ENCODE peak calls at places on chromosomes 1 and 21, in eight cellular contexts. One of them, this sample, is unnamed.

GRCh38 chr1:210328746-210329488 is at the start of gene HHAT:
- DNase-seq in GM06990: peak; percentile 86
- DNase-seq in stimulated activated naive CD8-positive, alpha-beta T cell treated with anti-CD3 and anti-CD28 coated beads, Interleukin-15, Interleukin-2, amounts not matched to agents 100 U/mL and 50 U/mL, for 24 hours: peak; percentile 77
- DNase-seq in left colon: peak; percentile 89
- DNase-seq in stimulated activated CD8-positive, alpha-beta memory T cell treated with anti-CD3 and anti-CD28 coated beads, Interleukin-4, amount 100 ng/mL, for 4 hours: peak; percentile 10
- DNase-seq in KBM-7: peak; percentile 92
- DNase-seq in occipital lobe: peak; percentile 62
- DNase-seq in right atrium auricular region: peak; percentile 88
- DNase-seq in this sample: peak; percentile 69

GRCh38 chr1:154207262-154207661 is 1.1 kb upstream of the CFAP141 start:
- DNase-seq in stimulated activated naive CD8-positive, alpha-beta T cell treated with anti-CD3 and anti-CD28 coated beads, Interleukin-15, Interleukin-2, amounts not matched to agents 100 U/mL and 50 U/mL, for 24 hours: no peak
- DNase-seq in GM06990: no peak
- DNase-seq in stimulated activated CD8-positive, alpha-beta memory T cell treated with anti-CD3 and anti-CD28 coated beads, Interleukin-4, amount 100 ng/mL, for 4 hours: no peak
- DNase-seq in KBM-7: no peak
- DNase-seq in occipital lobe: peak; percentile 5
- DNase-seq in left colon: no peak
- DNase-seq in right atrium auricular region: no peak
- DNase-seq in this sample: no peak

GRCh38 chr1:227899141-227899819 is 48.5 kb downstream of the WNT9A start:
- DNase-seq in KBM-7: no peak
- DNase-seq in stimulated activated CD8-positive, alpha-beta memory T cell treated with anti-CD3 and anti-CD28 coated beads, Interleukin-4, amount 100 ng/mL, for 4 hours: no peak
- DNase-seq in GM06990: no peak
- DNase-seq in left colon: no peak
- DNase-seq in right atrium auricular region: no peak
- DNase-seq in stimulated activated naive CD8-positive, alpha-beta T cell treated with anti-CD3 and anti-CD28 coated beads, Interleukin-15, Interleukin-2, amounts not matched to agents 100 U/mL and 50 U/mL, for 24 hours: peak; percentile 2
- DNase-seq in occipital lobe: no peak
- DNase-seq in this sample: no peak

GRCh38 chr1:222652676-222653075 is 34.8 kb downstream of the MIA3 start:
- DNase-seq in stimulated activated CD8-positive, alpha-beta memory T cell treated with anti-CD3 and anti-CD28 coated beads, Interleukin-4, amount 100 ng/mL, for 4 hours: no peak
- DNase-seq in right atrium auricular region: no peak
- DNase-seq in occipital lobe: no peak
- DNase-seq in stimulated activated naive CD8-positive, alpha-beta T cell treated with anti-CD3 and anti-CD28 coated beads, Interleukin-15, Interleukin-2, amounts not matched to agents 100 U/mL and 50 U/mL, for 24 hours: no peak
- DNase-seq in KBM-7: no peak
- DNase-seq in GM06990: no peak
- DNase-seq in left colon: no peak
- DNase-seq in this sample: no peak

GRCh38 chr1:111912116-111912515 is 77.4 kb downstream of the KCND3 start:
- DNase-seq in stimulated activated CD8-positive, alpha-beta memory T cell treated with anti-CD3 and anti-CD28 coated beads, Interleukin-4, amount 100 ng/mL, for 4 hours: no peak
- DNase-seq in left colon: no peak
- DNase-seq in occipital lobe: no peak
- DNase-seq in GM06990: no peak
- DNase-seq in stimulated activated naive CD8-positive, alpha-beta T cell treated with anti-CD3 and anti-CD28 coated beads, Interleukin-15, Interleukin-2, amounts not matched to agents 100 U/mL and 50 U/mL, for 24 hours: no peak
- DNase-seq in right atrium auricular region: no peak
- DNase-seq in KBM-7: no peak
- DNase-seq in this sample: no peak

GRCh38 chr21:20720623-20721022 is 277.6 kb upstream of the NCAM2 start:
- DNase-seq in left colon: no peak
- DNase-seq in GM06990: no peak
- DNase-seq in KBM-7: no peak
- DNase-seq in stimulated activated CD8-positive, alpha-beta memory T cell treated with anti-CD3 and anti-CD28 coated beads, Interleukin-4, amount 100 ng/mL, for 4 hours: no peak
- DNase-seq in right atrium auricular region: no peak
- DNase-seq in occipital lobe: no peak
- DNase-seq in stimulated activated naive CD8-positive, alpha-beta T cell treated with anti-CD3 and anti-CD28 coated beads, Interleukin-15, Interleukin-2, amounts not matched to agents 100 U/mL and 50 U/mL, for 24 hours: no peak
- DNase-seq in this sample: no peak

GRCh38 chr1:8854270-8854669 is 24.2 kb downstream of the ENO1 start:
- DNase-seq in left colon: no peak
- DNase-seq in KBM-7: no peak
- DNase-seq in occipital lobe: no peak
- DNase-seq in right atrium auricular region: no peak
- DNase-seq in stimulated activated CD8-positive, alpha-beta memory T cell treated with anti-CD3 and anti-CD28 coated beads, Interleukin-4, amount 100 ng/mL, for 4 hours: no peak
- DNase-seq in stimulated activated naive CD8-positive, alpha-beta T cell treated with anti-CD3 and anti-CD28 coated beads, Interleukin-15, Interleukin-2, amounts not matched to agents 100 U/mL and 50 U/mL, for 24 hours: no peak
- DNase-seq in GM06990: no peak
- DNase-seq in this sample: no peak

GRCh38 chr1:110119843-110120242 is 7.6 kb downstream of the UBL4B start:
- DNase-seq in occipital lobe: no peak
- DNase-seq in stimulated activated CD8-positive, alpha-beta memory T cell treated with anti-CD3 and anti-CD28 coated beads, Interleukin-4, amount 100 ng/mL, for 4 hours: no peak
- DNase-seq in stimulated activated naive CD8-positive, alpha-beta T cell treated with anti-CD3 and anti-CD28 coated beads, Interleukin-15, Interleukin-2, amounts not matched to agents 100 U/mL and 50 U/mL, for 24 hours: no peak
- DNase-seq in GM06990: no peak
- DNase-seq in left colon: peak; percentile 48
- DNase-seq in right atrium auricular region: no peak
- DNase-seq in KBM-7: no peak
- DNase-seq in this sample: no peak

GRCh38 chr1:245045087-245045881 is 109.5 kb upstream of the KIF26B start:
- DNase-seq in left colon: peak; percentile 61
- DNase-seq in stimulated activated naive CD8-positive, alpha-beta T cell treated with anti-CD3 and anti-CD28 coated beads, Interleukin-15, Interleukin-2, amounts not matched to agents 100 U/mL and 50 U/mL, for 24 hours: no peak
- DNase-seq in occipital lobe: no peak
- DNase-seq in GM06990: no peak
- DNase-seq in KBM-7: no peak
- DNase-seq in right atrium auricular region: peak; percentile 70
- DNase-seq in stimulated activated CD8-positive, alpha-beta memory T cell treated with anti-CD3 and anti-CD28 coated beads, Interleukin-4, amount 100 ng/mL, for 4 hours: no peak
- DNase-seq in this sample: no peak

GRCh38 chr1:212161231-212161781 is 123.9 kb upstream of the PPP2R5A start:
- DNase-seq in occipital lobe: no peak
- DNase-seq in KBM-7: peak; percentile 63
- DNase-seq in stimulated activated naive CD8-positive, alpha-beta T cell treated with anti-CD3 and anti-CD28 coated beads, Interleukin-15, Interleukin-2, amounts not matched to agents 100 U/mL and 50 U/mL, for 24 hours: no peak
- DNase-seq in GM06990: peak; percentile 22
- DNase-seq in stimulated activated CD8-positive, alpha-beta memory T cell treated with anti-CD3 and anti-CD28 coated beads, Interleukin-4, amount 100 ng/mL, for 4 hours: no peak
- DNase-seq in left colon: no peak
- DNase-seq in right atrium auricular region: no peak
- DNase-seq in this sample: no peak

GRCh38 chr1:234154320-234155251 is 218.7 kb upstream of the COA6 start:
- DNase-seq in right atrium auricular region: no peak
- DNase-seq in occipital lobe: no peak
- DNase-seq in KBM-7: peak; percentile 63
- DNase-seq in left colon: no peak
- DNase-seq in GM06990: no peak
- DNase-seq in stimulated activated naive CD8-positive, alpha-beta T cell treated with anti-CD3 and anti-CD28 coated beads, Interleukin-15, Interleukin-2, amounts not matched to agents 100 U/mL and 50 U/mL, for 24 hours: no peak
- DNase-seq in stimulated activated CD8-positive, alpha-beta memory T cell treated with anti-CD3 and anti-CD28 coated beads, Interleukin-4, amount 100 ng/mL, for 4 hours: no peak
- DNase-seq in this sample: peak; percentile 64

GRCh38 chr1:66452162-66452561 is 81.8 kb upstream of the SGIP1 start:
- DNase-seq in left colon: no peak
- DNase-seq in stimulated activated CD8-positive, alpha-beta memory T cell treated with anti-CD3 and anti-CD28 coated beads, Interleukin-4, amount 100 ng/mL, for 4 hours: no peak
- DNase-seq in occipital lobe: no peak
- DNase-seq in GM06990: no peak
- DNase-seq in stimulated activated naive CD8-positive, alpha-beta T cell treated with anti-CD3 and anti-CD28 coated beads, Interleukin-15, Interleukin-2, amounts not matched to agents 100 U/mL and 50 U/mL, for 24 hours: no peak
- DNase-seq in right atrium auricular region: no peak
- DNase-seq in KBM-7: no peak
- DNase-seq in this sample: no peak

GRCh38 chr1:19254416-19254815 is 2.8 kb downstream of the MRTO4 start:
- DNase-seq in stimulated activated CD8-positive, alpha-beta memory T cell treated with anti-CD3 and anti-CD28 coated beads, Interleukin-4, amount 100 ng/mL, for 4 hours: no peak
- DNase-seq in stimulated activated naive CD8-positive, alpha-beta T cell treated with anti-CD3 and anti-CD28 coated beads, Interleukin-15, Interleukin-2, amounts not matched to agents 100 U/mL and 50 U/mL, for 24 hours: no peak
- DNase-seq in right atrium auricular region: no peak
- DNase-seq in left colon: no peak
- DNase-seq in GM06990: no peak
- DNase-seq in occipital lobe: no peak
- DNase-seq in KBM-7: no peak
- DNase-seq in this sample: no peak

GRCh38 chr1:187842406-187843165 is 1013.8 kb downstream of the PLA2G4A start:
- DNase-seq in right atrium auricular region: no peak
- DNase-seq in stimulated activated naive CD8-positive, alpha-beta T cell treated with anti-CD3 and anti-CD28 coated beads, Interleukin-15, Interleukin-2, amounts not matched to agents 100 U/mL and 50 U/mL, for 24 hours: no peak
- DNase-seq in left colon: no peak
- DNase-seq in KBM-7: no peak
- DNase-seq in stimulated activated CD8-positive, alpha-beta memory T cell treated with anti-CD3 and anti-CD28 coated beads, Interleukin-4, amount 100 ng/mL, for 4 hours: no peak
- DNase-seq in GM06990: no peak
- DNase-seq in occipital lobe: no peak
- DNase-seq in this sample: no peak

GRCh38 chr1:110003747-110004428 is 19.3 kb downstream of the AHCYL1 start:
- DNase-seq in occipital lobe: peak; percentile 41
- DNase-seq in stimulated activated CD8-positive, alpha-beta memory T cell treated with anti-CD3 and anti-CD28 coated beads, Interleukin-4, amount 100 ng/mL, for 4 hours: no peak
- DNase-seq in KBM-7: peak; percentile 92
- DNase-seq in left colon: peak; percentile 53
- DNase-seq in GM06990: peak; percentile 41
- DNase-seq in stimulated activated naive CD8-positive, alpha-beta T cell treated with anti-CD3 and anti-CD28 coated beads, Interleukin-15, Interleukin-2, amounts not matched to agents 100 U/mL and 50 U/mL, for 24 hours: peak; percentile 40
- DNase-seq in right atrium auricular region: peak; percentile 87
- DNase-seq in this sample: peak; percentile 85

GRCh38 chr1:145995148-145995851 is 1.1 kb downstream of the TXNIP start:
- DNase-seq in occipital lobe: no peak
- DNase-seq in stimulated activated naive CD8-positive, alpha-beta T cell treated with anti-CD3 and anti-CD28 coated beads, Interleukin-15, Interleukin-2, amounts not matched to agents 100 U/mL and 50 U/mL, for 24 hours: no peak
- DNase-seq in KBM-7: peak; percentile 35
- DNase-seq in right atrium auricular region: no peak
- DNase-seq in stimulated activated CD8-positive, alpha-beta memory T cell treated with anti-CD3 and anti-CD28 coated beads, Interleukin-4, amount 100 ng/mL, for 4 hours: no peak
- DNase-seq in left colon: no peak
- DNase-seq in GM06990: no peak
- DNase-seq in this sample: peak; percentile 28

GRCh38 chr1:156140879-156141707 is 12.3 kb upstream of the SEMA4A start:
- DNase-seq in right atrium auricular region: no peak
- DNase-seq in stimulated activated naive CD8-positive, alpha-beta T cell treated with anti-CD3 and anti-CD28 coated beads, Interleukin-15, Interleukin-2, amounts not matched to agents 100 U/mL and 50 U/mL, for 24 hours: peak; percentile 69
- DNase-seq in left colon: no peak
- DNase-seq in stimulated activated CD8-positive, alpha-beta memory T cell treated with anti-CD3 and anti-CD28 coated beads, Interleukin-4, amount 100 ng/mL, for 4 hours: no peak
- DNase-seq in occipital lobe: no peak
- DNase-seq in KBM-7: no peak
- DNase-seq in GM06990: no peak
- DNase-seq in this sample: no peak

GRCh38 chr1:36761073-36761472 is 273.2 kb downstream of the GRIK3 start:
- DNase-seq in GM06990: no peak
- DNase-seq in left colon: no peak
- DNase-seq in stimulated activated CD8-positive, alpha-beta memory T cell treated with anti-CD3 and anti-CD28 coated beads, Interleukin-4, amount 100 ng/mL, for 4 hours: no peak
- DNase-seq in right atrium auricular region: no peak
- DNase-seq in KBM-7: no peak
- DNase-seq in stimulated activated naive CD8-positive, alpha-beta T cell treated with anti-CD3 and anti-CD28 coated beads, Interleukin-15, Interleukin-2, amounts not matched to agents 100 U/mL and 50 U/mL, for 24 hours: no peak
- DNase-seq in occipital lobe: no peak
- DNase-seq in this sample: no peak

GRCh38 chr1:182101415-182102041 is 40.0 kb upstream of the ZNF648 start:
- DNase-seq in right atrium auricular region: no peak
- DNase-seq in stimulated activated CD8-positive, alpha-beta memory T cell treated with anti-CD3 and anti-CD28 coated beads, Interleukin-4, amount 100 ng/mL, for 4 hours: no peak
- DNase-seq in stimulated activated naive CD8-positive, alpha-beta T cell treated with anti-CD3 and anti-CD28 coated beads, Interleukin-15, Interleukin-2, amounts not matched to agents 100 U/mL and 50 U/mL, for 24 hours: no peak
- DNase-seq in occipital lobe: no peak
- DNase-seq in KBM-7: no peak
- DNase-seq in GM06990: no peak
- DNase-seq in left colon: no peak
- DNase-seq in this sample: no peak

GRCh38 chr21:40334159-40334558 is 466.9 kb downstream of the PCP4 start:
- DNase-seq in left colon: no peak
- DNase-seq in stimulated activated naive CD8-positive, alpha-beta T cell treated with anti-CD3 and anti-CD28 coated beads, Interleukin-15, Interleukin-2, amounts not matched to agents 100 U/mL and 50 U/mL, for 24 hours: no peak
- DNase-seq in right atrium auricular region: no peak
- DNase-seq in GM06990: no peak
- DNase-seq in stimulated activated CD8-positive, alpha-beta memory T cell treated with anti-CD3 and anti-CD28 coated beads, Interleukin-4, amount 100 ng/mL, for 4 hours: no peak
- DNase-seq in KBM-7: no peak
- DNase-seq in occipital lobe: no peak
- DNase-seq in this sample: no peak

GRCh38 chr1:13766906-13767564 is 67.0 kb downstream of the PRDM2 start:
- DNase-seq in occipital lobe: no peak
- DNase-seq in left colon: no peak
- DNase-seq in GM06990: no peak
- DNase-seq in stimulated activated CD8-positive, alpha-beta memory T cell treated with anti-CD3 and anti-CD28 coated beads, Interleukin-4, amount 100 ng/mL, for 4 hours: no peak
- DNase-seq in right atrium auricular region: no peak
- DNase-seq in stimulated activated naive CD8-positive, alpha-beta T cell treated with anti-CD3 and anti-CD28 coated beads, Interleukin-15, Interleukin-2, amounts not matched to agents 100 U/mL and 50 U/mL, for 24 hours: no peak
- DNase-seq in KBM-7: no peak
- DNase-seq in this sample: no peak

GRCh38 chr1:34763142-34763781 is 3.7 kb downstream of the GJB4 start:
- DNase-seq in right atrium auricular region: no peak
- DNase-seq in left colon: no peak
- DNase-seq in occipital lobe: no peak
- DNase-seq in GM06990: no peak
- DNase-seq in stimulated activated naive CD8-positive, alpha-beta T cell treated with anti-CD3 and anti-CD28 coated beads, Interleukin-15, Interleukin-2, amounts not matched to agents 100 U/mL and 50 U/mL, for 24 hours: no peak
- DNase-seq in stimulated activated CD8-positive, alpha-beta memory T cell treated with anti-CD3 and anti-CD28 coated beads, Interleukin-4, amount 100 ng/mL, for 4 hours: no peak
- DNase-seq in KBM-7: no peak
- DNase-seq in this sample: no peak

GRCh38 chr1:41392528-41392924 is 31.3 kb downstream of the FOXO6 start:
- DNase-seq in GM06990: no peak
- DNase-seq in stimulated activated CD8-positive, alpha-beta memory T cell treated with anti-CD3 and anti-CD28 coated beads, Interleukin-4, amount 100 ng/mL, for 4 hours: no peak
- DNase-seq in left colon: no peak
- DNase-seq in stimulated activated naive CD8-positive, alpha-beta T cell treated with anti-CD3 and anti-CD28 coated beads, Interleukin-15, Interleukin-2, amounts not matched to agents 100 U/mL and 50 U/mL, for 24 hours: no peak
- DNase-seq in occipital lobe: no peak
- DNase-seq in right atrium auricular region: no peak
- DNase-seq in KBM-7: no peak
- DNase-seq in this sample: no peak

GRCh38 chr1:40247655-40248054 is at the start of gene TMCO2:
- DNase-seq in occipital lobe: no peak
- DNase-seq in stimulated activated naive CD8-positive, alpha-beta T cell treated with anti-CD3 and anti-CD28 coated beads, Interleukin-15, Interleukin-2, amounts not matched to agents 100 U/mL and 50 U/mL, for 24 hours: no peak
- DNase-seq in GM06990: no peak
- DNase-seq in stimulated activated CD8-positive, alpha-beta memory T cell treated with anti-CD3 and anti-CD28 coated beads, Interleukin-4, amount 100 ng/mL, for 4 hours: no peak
- DNase-seq in right atrium auricular region: no peak
- DNase-seq in KBM-7: no peak
- DNase-seq in left colon: no peak
- DNase-seq in this sample: no peak

GRCh38 chr1:198018529-198018928 is 101.4 kb downstream of the LHX9 start:
- DNase-seq in KBM-7: peak; percentile 19
- DNase-seq in stimulated activated naive CD8-positive, alpha-beta T cell treated with anti-CD3 and anti-CD28 coated beads, Interleukin-15, Interleukin-2, amounts not matched to agents 100 U/mL and 50 U/mL, for 24 hours: no peak
- DNase-seq in stimulated activated CD8-positive, alpha-beta memory T cell treated with anti-CD3 and anti-CD28 coated beads, Interleukin-4, amount 100 ng/mL, for 4 hours: no peak
- DNase-seq in occipital lobe: no peak
- DNase-seq in right atrium auricular region: no peak
- DNase-seq in GM06990: no peak
- DNase-seq in left colon: no peak
- DNase-seq in this sample: no peak

GRCh38 chr1:147808025-147808424 is 47.6 kb upstream of the GJA5 start:
- DNase-seq in stimulated activated naive CD8-positive, alpha-beta T cell treated with anti-CD3 and anti-CD28 coated beads, Interleukin-15, Interleukin-2, amounts not matched to agents 100 U/mL and 50 U/mL, for 24 hours: no peak
- DNase-seq in stimulated activated CD8-positive, alpha-beta memory T cell treated with anti-CD3 and anti-CD28 coated beads, Interleukin-4, amount 100 ng/mL, for 4 hours: no peak
- DNase-seq in occipital lobe: no peak
- DNase-seq in KBM-7: no peak
- DNase-seq in left colon: no peak
- DNase-seq in right atrium auricular region: no peak
- DNase-seq in GM06990: no peak
- DNase-seq in this sample: no peak

GRCh38 chr21:38097789-38098188 is 159.0 kb upstream of the KCNJ15 start:
- DNase-seq in right atrium auricular region: no peak
- DNase-seq in left colon: no peak
- DNase-seq in GM06990: no peak
- DNase-seq in stimulated activated naive CD8-positive, alpha-beta T cell treated with anti-CD3 and anti-CD28 coated beads, Interleukin-15, Interleukin-2, amounts not matched to agents 100 U/mL and 50 U/mL, for 24 hours: no peak
- DNase-seq in occipital lobe: no peak
- DNase-seq in KBM-7: no peak
- DNase-seq in stimulated activated CD8-positive, alpha-beta memory T cell treated with anti-CD3 and anti-CD28 coated beads, Interleukin-4, amount 100 ng/mL, for 4 hours: no peak
- DNase-seq in this sample: no peak

GRCh38 chr1:101025283-101025679 is 303 bp downstream of the DPH5 start:
- DNase-seq in stimulated activated naive CD8-positive, alpha-beta T cell treated with anti-CD3 and anti-CD28 coated beads, Interleukin-15, Interleukin-2, amounts not matched to agents 100 U/mL and 50 U/mL, for 24 hours: peak; percentile 13
- DNase-seq in occipital lobe: peak; percentile 39
- DNase-seq in left colon: peak; percentile 22
- DNase-seq in stimulated activated CD8-positive, alpha-beta memory T cell treated with anti-CD3 and anti-CD28 coated beads, Interleukin-4, amount 100 ng/mL, for 4 hours: no peak
- DNase-seq in right atrium auricular region: no peak
- DNase-seq in GM06990: no peak
- DNase-seq in KBM-7: no peak
- DNase-seq in this sample: peak; percentile 61

GRCh38 chr1:45522324-45523104 is 830 bp upstream of the PRDX1 start:
- DNase-seq in KBM-7: no peak
- DNase-seq in right atrium auricular region: no peak
- DNase-seq in stimulated activated naive CD8-positive, alpha-beta T cell treated with anti-CD3 and anti-CD28 coated beads, Interleukin-15, Interleukin-2, amounts not matched to agents 100 U/mL and 50 U/mL, for 24 hours: no peak
- DNase-seq in GM06990: no peak
- DNase-seq in left colon: no peak
- DNase-seq in stimulated activated CD8-positive, alpha-beta memory T cell treated with anti-CD3 and anti-CD28 coated beads, Interleukin-4, amount 100 ng/mL, for 4 hours: no peak
- DNase-seq in occipital lobe: no peak
- DNase-seq in this sample: no peak

GRCh38 chr1:239976130-239976968 is 115.3 kb upstream of the FMN2 start:
- DNase-seq in KBM-7: peak; percentile 59
- DNase-seq in stimulated activated CD8-positive, alpha-beta memory T cell treated with anti-CD3 and anti-CD28 coated beads, Interleukin-4, amount 100 ng/mL, for 4 hours: peak; percentile 6
- DNase-seq in occipital lobe: peak; percentile 15
- DNase-seq in right atrium auricular region: peak; percentile 69
- DNase-seq in left colon: peak; percentile 56
- DNase-seq in stimulated activated naive CD8-positive, alpha-beta T cell treated with anti-CD3 and anti-CD28 coated beads, Interleukin-15, Interleukin-2, amounts not matched to agents 100 U/mL and 50 U/mL, for 24 hours: peak; percentile 45
- DNase-seq in GM06990: no peak
- DNase-seq in this sample: peak; percentile 36

GRCh38 chr1:55275976-55276375 is 60.8 kb upstream of the USP24 start:
- DNase-seq in occipital lobe: no peak
- DNase-seq in stimulated activated naive CD8-positive, alpha-beta T cell treated with anti-CD3 and anti-CD28 coated beads, Interleukin-15, Interleukin-2, amounts not matched to agents 100 U/mL and 50 U/mL, for 24 hours: no peak
- DNase-seq in GM06990: no peak
- DNase-seq in stimulated activated CD8-positive, alpha-beta memory T cell treated with anti-CD3 and anti-CD28 coated beads, Interleukin-4, amount 100 ng/mL, for 4 hours: no peak
- DNase-seq in right atrium auricular region: no peak
- DNase-seq in left colon: no peak
- DNase-seq in KBM-7: no peak
- DNase-seq in this sample: no peak

GRCh38 chr21:39384674-39385298 is 35.9 kb upstream of the HMGN1 start:
- DNase-seq in KBM-7: no peak
- DNase-seq in right atrium auricular region: no peak
- DNase-seq in left colon: no peak
- DNase-seq in stimulated activated CD8-positive, alpha-beta memory T cell treated with anti-CD3 and anti-CD28 coated beads, Interleukin-4, amount 100 ng/mL, for 4 hours: no peak
- DNase-seq in stimulated activated naive CD8-positive, alpha-beta T cell treated with anti-CD3 and anti-CD28 coated beads, Interleukin-15, Interleukin-2, amounts not matched to agents 100 U/mL and 50 U/mL, for 24 hours: no peak
- DNase-seq in GM06990: no peak
- DNase-seq in occipital lobe: no peak
- DNase-seq in this sample: no peak

GRCh38 chr1:78884685-78885452 is 121.7 kb downstream of the ADGRL4 start:
- DNase-seq in GM06990: no peak
- DNase-seq in left colon: no peak
- DNase-seq in stimulated activated CD8-positive, alpha-beta memory T cell treated with anti-CD3 and anti-CD28 coated beads, Interleukin-4, amount 100 ng/mL, for 4 hours: no peak
- DNase-seq in stimulated activated naive CD8-positive, alpha-beta T cell treated with anti-CD3 and anti-CD28 coated beads, Interleukin-15, Interleukin-2, amounts not matched to agents 100 U/mL and 50 U/mL, for 24 hours: no peak
- DNase-seq in right atrium auricular region: no peak
- DNase-seq in occipital lobe: no peak
- DNase-seq in KBM-7: no peak
- DNase-seq in this sample: no peak

GRCh38 chr1:168932539-168932938 is 174.0 kb upstream of the ATP1B1 start:
- DNase-seq in right atrium auricular region: no peak
- DNase-seq in stimulated activated naive CD8-positive, alpha-beta T cell treated with anti-CD3 and anti-CD28 coated beads, Interleukin-15, Interleukin-2, amounts not matched to agents 100 U/mL and 50 U/mL, for 24 hours: no peak
- DNase-seq in GM06990: no peak
- DNase-seq in left colon: no peak
- DNase-seq in stimulated activated CD8-positive, alpha-beta memory T cell treated with anti-CD3 and anti-CD28 coated beads, Interleukin-4, amount 100 ng/mL, for 4 hours: no peak
- DNase-seq in KBM-7: no peak
- DNase-seq in occipital lobe: no peak
- DNase-seq in this sample: no peak

This sample was measured in Kasumi-1.